ENCODE peak calls at places on chromosome 16, in nine cellular contexts. One of them, this sample, is unnamed.
A peak's percentile ranks its signal among the peaks of the same experiment; 100 is the strongest.

GRCh38 chr16:9438991-9439390 is 347.5 kb downstream of the HAPSTR1 start:
- DNase-seq in HEK293T: no peak
- DNase-seq in activated CD4-positive, CD25-positive, alpha-beta regulatory T cell: no peak
- DNase-seq in tibial artery: no peak
- DNase-seq in mammary epithelial cell: peak; percentile 2
- DNase-seq in activated T-cell treated with anti-CD3 and anti-CD28 coated beads, Interleukin-2, amount 50 U/mL, for 72 hours: no peak
- DNase-seq in AG04450: no peak
- DNase-seq in LHCN-M2: no peak
- DNase-seq in GM23248: no peak
- DNase-seq in this sample: no peak

GRCh38 chr16:57946181-57946801 is 24.6 kb downstream of the CNGB1 start:
- DNase-seq in GM23248: no peak
- DNase-seq in AG04450: no peak
- DNase-seq in LHCN-M2: no peak
- DNase-seq in activated T-cell treated with anti-CD3 and anti-CD28 coated beads, Interleukin-2, amount 50 U/mL, for 72 hours: no peak
- DNase-seq in tibial artery: no peak
- DNase-seq in activated CD4-positive, CD25-positive, alpha-beta regulatory T cell: no peak
- DNase-seq in HEK293T: no peak
- DNase-seq in mammary epithelial cell: no peak
- DNase-seq in this sample: no peak

GRCh38 chr16:17222756-17223411 is 247.9 kb downstream of the XYLT1 start:
- DNase-seq in activated T-cell treated with anti-CD3 and anti-CD28 coated beads, Interleukin-2, amount 50 U/mL, for 72 hours: no peak
- DNase-seq in AG04450: no peak
- DNase-seq in activated CD4-positive, CD25-positive, alpha-beta regulatory T cell: no peak
- DNase-seq in mammary epithelial cell: no peak
- DNase-seq in LHCN-M2: no peak
- DNase-seq in HEK293T: no peak
- DNase-seq in tibial artery: peak; percentile 52
- DNase-seq in GM23248: no peak
- DNase-seq in this sample: no peak

GRCh38 chr16:3681206-3681605 is 26.7 kb downstream of the DNASE1 start:
- DNase-seq in AG04450: no peak
- DNase-seq in activated T-cell treated with anti-CD3 and anti-CD28 coated beads, Interleukin-2, amount 50 U/mL, for 72 hours: no peak
- DNase-seq in mammary epithelial cell: no peak
- DNase-seq in activated CD4-positive, CD25-positive, alpha-beta regulatory T cell: no peak
- DNase-seq in tibial artery: no peak
- DNase-seq in GM23248: peak; percentile 12
- DNase-seq in HEK293T: no peak
- DNase-seq in LHCN-M2: peak; percentile 27
- DNase-seq in this sample: no peak

GRCh38 chr16:85369741-85370528 is 243.2 kb upstream of the GSE1 start:
- DNase-seq in LHCN-M2: peak; percentile 36
- DNase-seq in mammary epithelial cell: no peak
- DNase-seq in GM23248: peak; percentile 72
- DNase-seq in AG04450: no peak
- DNase-seq in activated CD4-positive, CD25-positive, alpha-beta regulatory T cell: peak; percentile 22
- DNase-seq in tibial artery: peak; percentile 64
- DNase-seq in HEK293T: peak; percentile 80
- DNase-seq in activated T-cell treated with anti-CD3 and anti-CD28 coated beads, Interleukin-2, amount 50 U/mL, for 72 hours: peak; percentile 61
- DNase-seq in this sample: peak; percentile 21

GRCh38 chr16:89720520-89720858 is 209 bp downstream of the VPS9D1 start:
- DNase-seq in GM23248: peak; percentile 68
- DNase-seq in activated CD4-positive, CD25-positive, alpha-beta regulatory T cell: no peak
- DNase-seq in mammary epithelial cell: no peak
- DNase-seq in AG04450: no peak
- DNase-seq in activated T-cell treated with anti-CD3 and anti-CD28 coated beads, Interleukin-2, amount 50 U/mL, for 72 hours: no peak
- DNase-seq in tibial artery: no peak
- DNase-seq in HEK293T: peak; percentile 39
- DNase-seq in LHCN-M2: no peak
- DNase-seq in this sample: no peak

GRCh38 chr16:53837421-53837820 is 133.5 kb downstream of the FTO start:
- DNase-seq in HEK293T: no peak
- DNase-seq in AG04450: no peak
- DNase-seq in activated CD4-positive, CD25-positive, alpha-beta regulatory T cell: no peak
- DNase-seq in mammary epithelial cell: no peak
- DNase-seq in LHCN-M2: no peak
- DNase-seq in GM23248: no peak
- DNase-seq in tibial artery: no peak
- DNase-seq in activated T-cell treated with anti-CD3 and anti-CD28 coated beads, Interleukin-2, amount 50 U/mL, for 72 hours: no peak
- DNase-seq in this sample: no peak

GRCh38 chr16:20901068-20901440 is 483 bp downstream of the LYRM1 start:
- DNase-seq in AG04450: no peak
- DNase-seq in activated CD4-positive, CD25-positive, alpha-beta regulatory T cell: no peak
- DNase-seq in GM23248: no peak
- DNase-seq in mammary epithelial cell: no peak
- DNase-seq in HEK293T: no peak
- DNase-seq in tibial artery: no peak
- DNase-seq in activated T-cell treated with anti-CD3 and anti-CD28 coated beads, Interleukin-2, amount 50 U/mL, for 72 hours: no peak
- DNase-seq in LHCN-M2: no peak
- DNase-seq in this sample: no peak

GRCh38 chr16:289395-289997 is 6.5 kb downstream of the PDIA2 start:
- DNase-seq in mammary epithelial cell: no peak
- DNase-seq in activated CD4-positive, CD25-positive, alpha-beta regulatory T cell: no peak
- DNase-seq in LHCN-M2: no peak
- DNase-seq in HEK293T: no peak
- DNase-seq in tibial artery: no peak
- DNase-seq in AG04450: no peak
- DNase-seq in GM23248: no peak
- DNase-seq in activated T-cell treated with anti-CD3 and anti-CD28 coated beads, Interleukin-2, amount 50 U/mL, for 72 hours: no peak
- DNase-seq in this sample: no peak

This sample was measured in NCI-H460.